ENCODE peak calls at places on chromosomes 6 and 20, in ten cellular contexts. M, Y, J, H, G, E, T, B, S and U are unnamed samples. For H3K4me1, the result is how much of the 10 kb centered on the place peaks cover.

GRCh38 chr6:3403244-3404154 is 53.4 kb downstream of the SLC22A23 start:
- DNase-seq in J (no peak), B (peak), Y (peak), G (no peak), T (peak), S (peak), M (no peak), E (no peak), H (no peak), U (peak)

GRCh38 chr6:167817729-167818128 is 9.0 kb upstream of the AFDN start:
- DNase-seq in J (no peak), M (no peak), E (no peak), B (no peak), H (no peak), Y (no peak), T (no peak), G (no peak), S (no peak), U (no peak)

GRCh38 chr6:111382476-111383294 is 100.3 kb downstream of the REV3L start:
- DNase-seq in G (no peak), E (no peak), S (no peak), Y (peak), H (no peak), T (no peak), M (no peak), J (no peak), B (no peak), U (no peak)

GRCh38 chr6:132937466-132937906 is 123.1 kb downstream of the RPS12 start:
- DNase-seq in H (peak), T (peak), M (no peak), J (peak), Y (peak), G (peak), E (peak), S (peak), B (peak), U (peak)

GRCh38 chr6:83008631-83009030 is 57.0 kb downstream of the UBE3D start:
- DNase-seq in H (no peak), Y (no peak), M (no peak), J (no peak), E (no peak), S (no peak), T (no peak), B (peak), G (no peak), U (no peak)

GRCh38 chr6:158660331-158660730 is 10.5 kb downstream of the SYTL3 start:
- DNase-seq in E (no peak), Y (no peak), B (peak), J (no peak), H (peak), M (no peak), T (peak), S (peak), G (no peak), U (no peak)

GRCh38 chr20:58691773-58692578 is 624 bp upstream of the NPEPL1 start:
- DNase-seq in S (peak), M (no peak), E (no peak), B (no peak), J (no peak), G (no peak), H (peak), Y (peak), T (no peak), U (no peak)

GRCh38 chr6:155432293-155432692 is 23.3 kb downstream of the NOX3 start:
- DNase-seq in B (no peak), J (no peak), S (no peak), G (peak), T (no peak), Y (no peak), E (no peak), H (no peak), M (no peak), U (no peak)

GRCh38 chr20:4154958-4155411 is 139.6 kb upstream of the RNF24 start:
- DNase-seq in H (no peak), Y (no peak), M (no peak), G (no peak), B (peak), S (peak), T (no peak), E (no peak), J (no peak), U (no peak)

GRCh38 chr20:62142252-62143117 is 709 bp downstream of the PSMA7 start:
- DNase-seq in H (peak), G (no peak), B (no peak), S (peak), E (no peak), M (no peak), Y (no peak), J (no peak), T (peak), U (no peak)

GRCh38 chr6:9360881-9361280 is 925.5 kb upstream of the SLC35B3 start:
- DNase-seq in E (no peak), B (no peak), M (no peak), H (no peak), Y (no peak), J (no peak), T (no peak), S (no peak), G (peak), U (peak)

GRCh38 chr6:138593100-138593877 is 94.0 kb upstream of the NHSL1 start:
- DNase-seq in H (no peak), T (peak), J (peak), G (peak), Y (peak), B (peak), E (peak), S (peak), M (no peak), U (peak)

GRCh38 chr20:49814057-49814675 is 1.5 kb downstream of the SLC9A8 start:
- DNase-seq in J (no peak), H (no peak), M (no peak), Y (no peak), G (no peak), E (no peak), S (no peak), B (no peak), T (no peak), U (no peak)

GRCh38 chr6:47047479-47048411 is 5.6 kb upstream of the ADGRF1 start:
- DNase-seq in T (peak), G (peak), M (peak), S (peak), J (peak), E (peak), Y (peak), B (peak), H (peak), U (peak)

GRCh38 chr6:1832844-1833787 is 223.4 kb downstream of the FOXC1 start:
- DNase-seq in G (peak), S (peak), B (no peak), T (no peak), M (peak), H (no peak), Y (peak), J (no peak), E (peak), U (no peak)

GRCh38 chr6:52577022-52577777 is at the start of gene TRAM2:
- DNase-seq in B (peak), M (peak), J (peak), S (peak), T (peak), E (peak), H (peak), Y (peak), G (peak), U (no peak)

GRCh38 chr6:35544748-35545361 is 32.2 kb upstream of the TULP1 start:
- DNase-seq in G (no peak), E (no peak), J (no peak), B (no peak), Y (no peak), S (no peak), M (no peak), H (no peak), T (no peak), U (peak)

GRCh38 chr20:59042796-59043621 is 423 bp upstream of the PRELID3B start:
- DNase-seq in T (peak), J (peak), Y (peak), E (peak), B (peak), G (peak), S (peak), H (peak), M (peak), U (peak)

GRCh38 chr6:88870728-88871330 is 92.6 kb downstream of the RNGTT start:
- DNase-seq in G (peak), S (peak), H (peak), Y (no peak), M (no peak), E (peak), J (peak), T (peak), B (peak), U (peak)

GRCh38 chr6:110878751-110879539 is 4.4 kb downstream of the AMD1 start:
- DNase-seq in B (peak), G (no peak), M (no peak), J (no peak), S (peak), E (no peak), T (peak), Y (no peak), H (peak), U (peak)

GRCh38 chr20:24638546-24639166 is 169.2 kb downstream of the SYNDIG1 start:
- DNase-seq in M (no peak), S (no peak), T (peak), B (no peak), H (no peak), J (no peak), E (peak), Y (no peak), G (peak), U (no peak)

GRCh38 chr6:18240230-18240629 is 24.1 kb downstream of the DEK start:
- DNase-seq in S (no peak), M (no peak), T (no peak), B (no peak), E (no peak), J (no peak), G (no peak), H (no peak), Y (no peak), U (no peak)
- H3K4me1 ChIP-seq in S (under half), M (under half), T (under half), B (under half), E (under half), J (under half), G (under half), H (under half), Y (under half), U (under half)

GRCh38 chr6:36633370-36633769 is 39.2 kb downstream of the SRSF3 start:
- DNase-seq in M (no peak), Y (no peak), G (no peak), H (no peak), E (no peak), J (no peak), B (no peak), T (no peak), S (no peak), U (no peak)

GRCh38 chr6:36636283-36636682 is 42.1 kb downstream of the SRSF3 start:
- DNase-seq in Y (no peak), S (no peak), J (no peak), B (no peak), E (no peak), H (no peak), T (no peak), M (no peak), G (no peak), U (no peak)

GRCh38 chr6:36634317-36634716 is 40.2 kb downstream of the SRSF3 start:
- DNase-seq in S (no peak), H (no peak), G (no peak), J (no peak), E (no peak), M (no peak), Y (no peak), T (no peak), B (no peak), U (no peak)

GRCh38 chr6:36631326-36632046 is 37.3 kb downstream of the SRSF3 start:
- DNase-seq in G (no peak), H (no peak), E (no peak), S (no peak), J (no peak), T (no peak), Y (peak), M (no peak), B (no peak), U (no peak)

GRCh38 chr6:36633915-36634314 is 39.8 kb downstream of the SRSF3 start:
- DNase-seq in Y (peak), H (no peak), T (peak), M (no peak), B (no peak), E (peak), G (peak), J (no peak), S (peak), U (no peak)
- H3K27ac ChIP-seq in Y (peak), H (no peak), T (peak), M (no peak), B (no peak), E (no peak), G (no peak), J (no peak), S (peak), U (no peak)

DNA sequence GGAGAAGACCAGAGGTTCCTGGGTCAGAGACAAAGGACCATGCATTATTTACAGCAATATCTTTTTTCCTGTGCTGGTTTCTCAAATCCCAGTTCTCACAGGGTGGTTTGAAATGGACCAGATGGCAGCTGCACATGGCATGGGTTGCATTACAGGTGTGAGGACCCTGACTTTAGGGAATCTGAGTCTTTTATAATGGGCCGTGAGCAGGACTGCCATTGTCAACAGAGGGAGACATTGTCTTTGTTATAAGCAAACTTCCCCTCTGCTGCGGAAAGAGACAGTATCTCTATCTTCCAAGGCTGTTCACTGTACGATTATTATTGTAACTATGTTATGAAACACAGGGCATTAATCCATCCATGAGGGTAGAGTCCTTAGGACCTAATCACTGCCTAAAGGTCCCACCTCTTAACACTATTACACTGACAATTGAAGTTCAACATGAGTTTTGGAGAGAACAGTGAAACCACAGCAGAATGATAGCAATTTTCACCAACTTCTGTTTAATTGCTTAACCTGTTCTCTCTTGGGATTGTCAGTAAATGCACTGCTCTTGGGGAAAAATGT is 156.1 kb upstream of the AGPAT4 start:
- DNase-seq in S (no peak), T (no peak), E (no peak), M (no peak), G (no peak), H (no peak), Y (no peak), J (no peak), B (peak), U (no peak)
- TF ChIP-seq CTCF in S (no peak), T (no peak), E (peak), M (no peak), G (peak), H (no peak), Y (no peak), J (peak), B (no peak), U (peak)

DNA sequence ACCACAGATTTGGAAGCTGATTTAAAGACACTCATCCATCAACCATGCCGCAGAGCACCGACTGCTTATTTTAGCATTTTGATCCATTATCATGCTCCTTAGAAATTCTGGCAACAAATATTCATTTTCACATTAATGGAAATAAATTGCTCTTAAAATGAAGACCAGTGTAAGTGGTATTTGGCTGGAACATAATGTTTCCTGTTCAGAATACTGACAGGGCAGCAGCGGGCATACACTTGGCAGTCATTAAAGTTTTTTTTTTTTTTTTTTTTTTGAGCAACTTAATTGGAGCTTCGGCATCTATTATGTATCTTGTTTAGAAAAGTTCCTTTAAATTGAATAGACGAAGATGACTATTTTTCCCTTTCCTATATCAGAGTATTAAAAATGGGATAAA is 47.4 kb downstream of the MAP3K5 start:
- DNase-seq in T (no peak), Y (no peak), B (no peak), J (no peak), G (no peak), S (no peak), E (no peak), M (no peak), H (no peak), U (no peak)
- H3K4me1 ChIP-seq in T (under half), Y (under half), B (under half), J (under half), G (under half), S (under half), E (under half), M (under half), H (under half), U (under half)

GRCh38 chr6:128500017-128500416 is 20.4 kb downstream of the PTPRK start:
- DNase-seq in B (peak), H (no peak), G (peak), T (peak), J (no peak), S (no peak), M (no peak), Y (no peak), E (no peak), U (no peak)
- H3K27ac ChIP-seq in B (peak), H (no peak), G (no peak), T (peak), J (no peak), S (peak), M (no peak), Y (no peak), E (no peak), U (no peak)